ENCODE peak calls at places on chromosomes 16 and 17, in eight cellular contexts. X is naive thymus-derived CD8-positive, alpha-beta T cell; F is tibial nerve; C is retinal pigment epithelial cell; N is uterus; D is activated CD4-positive, alpha-beta T cell treated with anti-CD3 and anti-CD28 coated beads, Interleukin-2, amount 50 U/mL, for 1 hour; U is NCI-H2171 treated with DMSO at 0.1 percent for 48 hours; V is mucosa of descending colon. L is an unnamed sample.

GRCh38 chr17:62562656-62563055 is 64.8 kb upstream of the MRC2 start:
- DNase-seq in X (no peak), F (no peak), C (no peak), N (no peak), D (no peak), U (no peak), V (no peak), L (no peak)

GRCh38 chr16:28180660-28181556 is 30.9 kb downstream of the XPO6 start:
- DNase-seq in X (no peak), F (no peak), C (no peak), N (no peak), D (no peak), U (no peak), V (no peak), L (no peak)

GRCh38 chr16:80254970-80255369 is 285.8 kb upstream of the DYNLRB2 start:
- DNase-seq in X (no peak), F (no peak), C (no peak), N (no peak), D (no peak), U (no peak), V (no peak), L (no peak)

GRCh38 chr17:75854111-75854748 is 905 bp downstream of the WBP2 start:
- DNase-seq in X (no peak), F (peak), C (peak), N (no peak), D (no peak), U (no peak), V (no peak), L (no peak)

GRCh38 chr17:58572846-58573245 is 58.4 kb upstream of the MTMR4 start:
- DNase-seq in X (no peak), F (no peak), C (no peak), N (no peak), D (no peak), U (no peak), V (no peak), L (no peak)

GRCh38 chr17:27947005-27947406 is 53.8 kb upstream of the LYRM9 start:
- DNase-seq in X (no peak), F (no peak), C (no peak), N (no peak), D (no peak), U (no peak), V (no peak), L (no peak)

GRCh38 chr16:81889896-81890634 is 111.0 kb downstream of the PLCG2 start:
- DNase-seq in X (peak), F (peak), C (peak), N (peak), D (peak), U (peak), V (peak), L (peak)

GRCh38 chr16:27405546-27406451 is 3.8 kb downstream of the IL21R start:
- DNase-seq in X (no peak), F (no peak), C (no peak), N (no peak), D (peak), U (no peak), V (no peak), L (no peak)

GRCh38 chr16:70604407-70605283 is 41.7 kb upstream of the IL34 start:
- DNase-seq in X (no peak), F (no peak), C (no peak), N (no peak), D (no peak), U (no peak), V (no peak), L (no peak)

GRCh38 chr17:4440021-4440420 is 6.3 kb downstream of the SPNS3 start:
- DNase-seq in X (no peak), F (no peak), C (no peak), N (no peak), D (no peak), U (no peak), V (no peak), L (no peak)

GRCh38 chr17:78862073-78863023 is 21.7 kb upstream of the USP36 start:
- DNase-seq in X (no peak), F (peak), C (peak), N (peak), D (no peak), U (no peak), V (peak), L (no peak)

GRCh38 chr17:78998311-78999055 is 11.1 kb downstream of the CANT1 start:
- DNase-seq in X (no peak), F (no peak), C (no peak), N (peak), D (no peak), U (no peak), V (peak), L (no peak)

GRCh38 chr17:79778504-79779087 is 648 bp downstream of the CBX2 start:
- DNase-seq in X (peak), F (no peak), C (no peak), N (no peak), D (no peak), U (peak), V (no peak), L (peak)

GRCh38 chr17:9217151-9218067 is 196.1 kb downstream of the NTN1 start:
- DNase-seq in X (no peak), F (no peak), C (no peak), N (no peak), D (no peak), U (no peak), V (no peak), L (no peak)

GRCh38 chr16:88329726-88330700 is 52.7 kb upstream of the ZNF469 start:
- DNase-seq in X (no peak), F (no peak), C (no peak), N (no peak), D (no peak), U (no peak), V (no peak), L (no peak)

GRCh38 chr16:55508941-55509920 is at the start of gene LPCAT2:
- DNase-seq in X (no peak), F (peak), C (peak), N (peak), D (no peak), U (peak), V (peak), L (peak)

GRCh38 chr16:2762711-2763110 is 10.3 kb downstream of the SRRM2 start:
- DNase-seq in X (no peak), F (no peak), C (no peak), N (no peak), D (no peak), U (no peak), V (peak), L (no peak)

GRCh38 chr16:52439171-52439701 is 107.7 kb downstream of the TOX3 start:
- DNase-seq in X (no peak), F (no peak), C (no peak), N (no peak), D (no peak), U (peak), V (no peak), L (no peak)